ENCODE peak calls at places on chromosome 6, in six cellular contexts. M is psoas muscle, T is left ventricle myocardium inferior, D is HCT116, U is lower lobe of right lung, V is GM12878. P is an unnamed sample.

GRCh38 chr6:136685540-136686108 is 106.7 kb downstream of the MAP3K5 start:
- DNase-seq in V (no peak), T (no peak), M (no peak), U (no peak), D (peak; percentile 26), P (no peak)

GRCh38 chr6:101402618-101403002 is 9.1 kb downstream of the GRIK2 start:
- DNase-seq in M (peak; percentile 36), T (no peak), U (no peak), D (no peak), V (no peak), P (no peak)

GRCh38 chr6:170160628-170161611 is 130.0 kb downstream of the DLL1 start:
- DNase-seq in D (no peak), U (no peak), T (no peak), V (no peak), M (peak; percentile 35), P (no peak)

GRCh38 chr6:147570681-147571080 is 62.2 kb downstream of the SAMD5 start:
- DNase-seq in U (no peak), M (no peak), T (no peak), V (no peak), D (no peak), P (no peak)

GRCh38 chr6:17389274-17389847 is 4.0 kb upstream of the CAP2 start:
- DNase-seq in T (no peak), D (no peak), M (no peak), V (no peak), U (no peak), P (no peak)

GRCh38 chr6:132405143-132405915 is 4.1 kb upstream of the MOXD1 start:
- DNase-seq in V (peak; percentile 61), D (no peak), U (no peak), M (no peak), T (no peak), P (peak; percentile 50)

GRCh38 chr6:108176281-108177089 is 10.7 kb downstream of the NR2E1 start:
- DNase-seq in V (no peak), M (no peak), U (no peak), T (no peak), D (no peak), P (no peak)

GRCh38 chr6:7218586-7218985 is 94.4 kb downstream of the SSR1 start:
- DNase-seq in D (no peak), U (no peak), V (no peak), T (no peak), M (no peak), P (no peak)

GRCh38 chr6:65531545-65531944 is 175.5 kb downstream of the EYS start:
- DNase-seq in M (no peak), D (no peak), V (no peak), T (no peak), U (no peak), P (no peak)

GRCh38 chr6:17665132-17665531 is 41.6 kb downstream of the NUP153 start:
- DNase-seq in D (no peak), V (no peak), M (no peak), U (no peak), T (no peak), P (no peak)

GRCh38 chr6:140671926-140672325 is 1297.5 kb upstream of the CITED2 start:
- DNase-seq in T (no peak), V (no peak), M (no peak), D (peak; percentile 6), U (no peak), P (no peak)

GRCh38 chr6:26043389-26044139 is 43.7 kb upstream of the HFE start:
- DNase-seq in V (peak; percentile 96), T (peak; percentile 34), D (no peak), U (peak; percentile 59), M (peak; percentile 68), P (peak; percentile 96)

GRCh38 chr6:5674141-5674540 is 332.6 kb downstream of the NRN1 start:
- DNase-seq in D (no peak), T (no peak), M (no peak), U (no peak), V (no peak), P (no peak)

GRCh38 chr6:75296811-75297779 is 12.5 kb upstream of the TMEM30A start:
- DNase-seq in U (no peak), D (peak; percentile 65), M (no peak), T (no peak), V (no peak), P (no peak)

GRCh38 chr6:108549741-108550140 is 11.0 kb upstream of the FOXO3 start:
- DNase-seq in D (no peak), V (no peak), T (no peak), M (no peak), U (no peak), P (no peak)

GRCh38 chr6:34300332-34300751 is 51.5 kb upstream of the SMIM29 start:
- DNase-seq in U (no peak), V (peak; percentile 50), T (no peak), M (no peak), D (no peak), P (no peak)

GRCh38 chr6:109079981-109080380 is 14.7 kb downstream of the SESN1 start:
- DNase-seq in V (no peak), T (peak; percentile 44), M (peak; percentile 53), U (no peak), D (no peak), P (no peak)

GRCh38 chr6:155248021-155249001 is 15.5 kb upstream of the CLDN20 start:
- DNase-seq in M (no peak), T (no peak), U (peak; percentile 80), V (peak; percentile 36), D (peak; percentile 21), P (peak; percentile 62)

GRCh38 chr6:9455794-9456193 is 959.1 kb downstream of the TFAP2A start:
- DNase-seq in M (no peak), U (no peak), D (no peak), T (no peak), V (no peak), P (no peak)

GRCh38 chr6:90249044-90249443 is 47.6 kb downstream of the BACH2 start:
- DNase-seq in M (no peak), T (no peak), U (no peak), D (no peak), V (no peak), P (no peak)

GRCh38 chr6:89299451-89299850 is 15.6 kb downstream of the GABRR2 start:
- DNase-seq in D (peak; percentile 21), M (no peak), T (no peak), V (no peak), U (no peak), P (no peak)

DNA sequence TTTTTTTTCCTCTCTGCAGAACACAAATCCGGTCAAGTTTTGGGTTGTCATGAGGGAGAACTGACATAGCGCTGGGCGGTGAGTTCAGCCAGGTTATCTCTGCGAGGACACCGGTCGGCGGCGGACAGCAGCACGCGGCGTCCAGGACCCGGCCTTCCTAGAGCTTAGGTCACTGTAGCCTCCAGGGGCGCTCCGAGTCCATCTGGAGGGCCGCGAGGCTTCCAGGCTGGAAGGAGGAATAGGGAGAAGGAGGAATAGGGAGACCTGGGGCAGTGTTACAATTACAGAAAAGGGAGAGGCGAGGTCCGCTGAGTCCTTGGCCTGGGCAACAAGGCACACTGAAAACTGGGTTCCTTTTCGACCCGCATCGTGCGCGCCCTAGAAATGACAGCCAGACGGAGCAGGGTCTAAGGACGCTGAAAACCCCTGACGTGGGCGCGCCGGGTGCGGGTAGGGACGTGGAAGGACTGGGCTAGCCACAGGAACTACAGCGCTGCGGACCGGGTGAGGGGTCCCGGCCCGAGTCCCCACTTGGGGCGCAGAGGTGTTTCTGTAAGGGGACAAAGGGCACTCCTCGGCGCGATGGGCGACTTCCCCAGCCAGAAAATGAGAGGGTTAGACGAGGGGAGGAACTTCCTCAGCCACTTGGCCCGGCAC is 536 bp upstream of the FNDC1 start:
- DNase-seq in V (no peak), M (peak; percentile 60), D (no peak), U (peak; percentile 61), T (peak; percentile 47), P (no peak)
- H3K4me3 ChIP-seq in V (no peak overlapping the region), M (peak overlapping the region; percentile 43), D (no peak overlapping the region), U (peak overlapping the region; percentile 44), T (peak overlapping the region; percentile 63), P (peak overlapping the region; percentile 34)

DNA sequence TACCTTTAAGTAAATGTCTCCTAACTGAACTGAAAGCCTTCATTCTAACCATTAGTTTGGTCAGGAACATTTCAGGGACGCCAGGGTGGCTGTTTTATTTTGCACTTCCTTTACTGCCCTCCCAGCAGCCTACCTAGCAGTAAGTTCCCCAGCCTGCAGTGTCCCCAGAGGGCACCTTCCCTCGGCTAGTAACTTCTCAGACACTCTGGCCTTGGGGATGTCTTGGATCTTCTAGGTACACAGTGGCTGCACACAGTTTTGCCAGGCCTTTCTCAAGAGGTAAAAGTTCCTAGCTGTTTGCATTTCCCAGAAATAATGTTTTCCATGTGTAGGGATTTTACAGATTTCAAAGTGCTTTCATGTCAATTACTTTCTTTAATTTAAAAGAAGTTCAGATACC is 378 bp upstream of the LAMA2 start:
- DNase-seq in U (no peak), T (no peak), D (no peak), M (no peak), V (no peak), P (no peak)
- TF ChIP-seq CTCF in U (no peak), T (no peak), D (no peak), M (no peak), V (no peak), P (no peak)

GRCh38 chr6:98980814-98981213 is 33.1 kb upstream of the FBXL4 start:
- DNase-seq in T (no peak), M (no peak), D (no peak), V (no peak), U (no peak), P (no peak)
- H3K27ac ChIP-seq in T (no peak overlapping the region), M (no peak overlapping the region), D (no peak overlapping the region), V (no peak overlapping the region), U (no peak overlapping the region), P (no peak overlapping the region)

GRCh38 chr6:35718354-35718695 is 18.5 kb upstream of the ARMC12 start:
- DNase-seq in U (no peak), D (no peak), T (no peak), V (no peak), M (no peak), P (no peak)

GRCh38 chr6:35718911-35719381 is 17.9 kb upstream of the ARMC12 start:
- DNase-seq in D (no peak), U (no peak), M (no peak), V (no peak), T (no peak), P (no peak)

GRCh38 chr6:35716798-35717197 is 20.0 kb upstream of the ARMC12 start:
- DNase-seq in T (no peak), M (no peak), V (no peak), D (no peak), U (no peak), P (no peak)

GRCh38 chr6:35719407-35719829 is 17.4 kb upstream of the ARMC12 start:
- DNase-seq in V (no peak), D (no peak), U (no peak), M (no peak), T (no peak), P (no peak)

DNA sequence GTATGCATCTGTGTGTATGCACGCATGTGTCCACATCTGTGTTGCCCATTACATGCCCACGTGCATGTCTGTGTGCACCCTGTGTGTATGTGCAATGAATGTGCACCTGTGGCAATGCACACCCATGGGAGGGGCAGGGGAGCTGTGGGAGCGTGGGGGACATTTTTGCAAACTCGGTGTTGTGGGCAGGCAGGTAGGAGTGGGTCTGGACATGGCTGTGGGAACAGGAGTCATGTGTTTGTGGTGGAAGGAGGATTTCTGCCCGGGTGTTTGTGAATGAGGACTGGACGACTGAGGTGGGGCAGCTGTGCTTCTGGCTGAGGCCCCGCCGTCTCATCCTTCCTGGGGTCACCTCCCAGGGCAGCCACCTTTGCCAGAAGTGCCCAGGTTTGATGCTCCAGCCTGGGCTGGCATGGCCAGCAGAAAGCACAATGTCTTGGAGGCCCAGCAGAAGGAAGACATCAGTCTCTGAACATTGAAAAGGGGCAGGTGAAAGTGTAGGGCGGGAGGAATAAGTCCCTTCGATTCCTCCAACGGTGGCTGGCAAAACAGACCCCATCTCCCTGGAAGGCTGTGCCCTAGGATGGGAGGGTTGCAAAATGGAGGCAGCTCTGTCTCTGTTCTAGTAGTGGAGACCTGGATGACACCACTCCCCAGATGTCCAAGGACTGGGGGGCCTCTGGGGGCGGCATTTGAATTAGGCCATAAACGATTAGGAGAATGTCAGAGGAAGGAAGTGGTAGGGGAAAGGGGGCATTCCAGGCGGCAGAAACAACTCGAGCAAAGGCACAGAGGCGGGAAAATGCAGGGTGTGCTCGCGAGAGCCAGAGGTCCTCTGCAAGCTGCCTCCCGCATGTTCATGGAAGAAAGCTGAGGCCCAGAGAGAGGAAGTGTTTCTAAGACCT is 19.1 kb upstream of the ARMC12 start:
- DNase-seq in U (no peak), D (no peak), M (no peak), T (no peak), V (no peak), P (no peak)
- H3K4me3 ChIP-seq in U (no peak overlapping the region), D (no peak overlapping the region), M (no peak overlapping the region), T (no peak overlapping the region), V (no peak overlapping the region), P (no peak overlapping the region)